ENCODE peak calls at places on chromosomes 1 and 21, in ten cellular contexts. N, S, R, X, C, L, M, B, V and I are unnamed samples.
A peak's percentile ranks its signal among the peaks of the same experiment; 100 is the strongest.

GRCh38 chr21:41428847-41429246 is 2.8 kb downstream of the MX1 start:
- DNase-seq in N (peak; percentile 28), S (no peak), R (no peak), X (no peak), C (no peak), L (no peak), M (no peak), B (no peak), V (no peak), I (no peak)

GRCh38 chr1:50750021-50750619 is 209.9 kb downstream of the FAF1 start:
- DNase-seq in N (no peak), S (peak; percentile 22), R (no peak), X (peak; percentile 70), C (peak; percentile 39), L (peak; percentile 47), M (no peak), B (no peak), V (no peak), I (no peak)

GRCh38 chr1:240732390-240732789 is 120.4 kb upstream of the GREM2 start:
- DNase-seq in N (no peak), S (no peak), R (no peak), X (peak; percentile 83), C (peak; percentile 52), L (peak; percentile 86), M (no peak), B (no peak), V (no peak), I (peak; percentile 58)

GRCh38 chr1:185487943-185488342 is 170.9 kb upstream of the IVNS1ABP start:
- DNase-seq in N (no peak), S (no peak), R (no peak), X (no peak), C (no peak), L (no peak), M (no peak), B (no peak), V (no peak), I (no peak)

GRCh38 chr21:28345934-28346333 is 646.7 kb downstream of the LTN1 start:
- DNase-seq in N (no peak), S (no peak), R (no peak), X (no peak), C (no peak), L (no peak), M (no peak), B (no peak), V (no peak), I (no peak)

GRCh38 chr1:2358072-2358471 is 33.3 kb downstream of the MORN1 start:
- DNase-seq in N (no peak), S (no peak), R (no peak), X (no peak), C (no peak), L (no peak), M (no peak), B (no peak), V (no peak), I (no peak)

GRCh38 chr1:171715813-171716251 is 26.0 kb downstream of the VAMP4 start:
- DNase-seq in N (no peak), S (no peak), R (peak; percentile 10), X (peak; percentile 47), C (peak; percentile 8), L (peak; percentile 18), M (no peak), B (no peak), V (no peak), I (no peak)

GRCh38 chr1:147171399-147172167 is 687 bp downstream of the PRKAB2 start:
- DNase-seq in N (no peak), S (no peak), R (no peak), X (no peak), C (peak; percentile 13), L (peak; percentile 44), M (no peak), B (peak; percentile 13), V (no peak), I (peak; percentile 17)

GRCh38 chr21:42091899-42092508 is 20.9 kb downstream of the UMODL1 start:
- DNase-seq in N (no peak), S (peak; percentile 46), R (no peak), X (no peak), C (no peak), L (no peak), M (no peak), B (no peak), V (no peak), I (no peak)

GRCh38 chr1:93179886-93180722 is at the start of gene TMED5:
- DNase-seq in N (peak; percentile 99), S (peak; percentile 97), R (peak; percentile 91), X (peak; percentile 99), C (peak; percentile 98), L (peak; percentile 99), M (peak; percentile 98), B (peak; percentile 98), V (peak; percentile 98), I (peak; percentile 90)
- TF ChIP-seq CTCF in N (no peak), S (no peak), R (peak; percentile 26), X (peak; percentile 34), C (no peak), L (peak; percentile 8), M (no peak), B (peak; percentile 77), V (no peak), I (no peak)

GRCh38 chr1:76250317-76250716 is 175.8 kb downstream of the ST6GALNAC3 start:
- DNase-seq in N (no peak), S (no peak), R (no peak), X (no peak), C (no peak), L (no peak), M (no peak), B (no peak), V (no peak), I (no peak)

DNA sequence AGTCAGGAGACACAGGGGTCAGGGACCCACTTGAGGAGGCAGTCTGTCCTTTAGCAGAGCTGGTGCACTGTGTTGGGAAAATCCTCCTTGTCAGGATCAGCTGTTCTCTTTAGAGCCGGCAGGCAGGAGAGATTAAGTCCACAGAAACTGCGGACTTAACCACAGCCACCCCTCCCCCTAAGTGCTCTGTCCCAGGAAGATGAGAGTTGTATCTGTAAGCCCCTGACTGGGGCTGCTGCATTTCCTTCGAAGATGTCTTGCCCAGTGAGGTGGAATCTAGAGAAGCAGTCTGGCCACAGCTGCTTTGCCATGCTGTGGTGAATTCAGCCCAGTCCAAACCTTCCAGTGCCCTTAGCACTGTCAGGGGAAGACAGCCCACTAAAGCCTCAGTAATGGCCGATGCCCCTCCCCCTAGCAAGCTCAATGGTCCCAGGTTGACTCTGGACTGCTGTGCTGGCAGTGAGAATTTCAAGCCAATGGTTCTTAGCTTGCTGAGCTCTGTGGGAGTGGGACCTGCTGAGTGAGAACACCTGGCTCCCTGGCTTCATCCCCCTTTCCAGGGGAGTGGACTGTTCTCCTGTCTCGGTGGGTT is 172.8 kb downstream of the ST6GALNAC3 start:
- DNase-seq in N (no peak), S (no peak), R (no peak), X (no peak), C (no peak), L (no peak), M (no peak), B (no peak), V (no peak), I (no peak)
- TF ChIP-seq CTCF in N (no peak), S (no peak), R (no peak), X (no peak), C (no peak), L (no peak), M (no peak), B (no peak), V (no peak), I (no peak)

DNA sequence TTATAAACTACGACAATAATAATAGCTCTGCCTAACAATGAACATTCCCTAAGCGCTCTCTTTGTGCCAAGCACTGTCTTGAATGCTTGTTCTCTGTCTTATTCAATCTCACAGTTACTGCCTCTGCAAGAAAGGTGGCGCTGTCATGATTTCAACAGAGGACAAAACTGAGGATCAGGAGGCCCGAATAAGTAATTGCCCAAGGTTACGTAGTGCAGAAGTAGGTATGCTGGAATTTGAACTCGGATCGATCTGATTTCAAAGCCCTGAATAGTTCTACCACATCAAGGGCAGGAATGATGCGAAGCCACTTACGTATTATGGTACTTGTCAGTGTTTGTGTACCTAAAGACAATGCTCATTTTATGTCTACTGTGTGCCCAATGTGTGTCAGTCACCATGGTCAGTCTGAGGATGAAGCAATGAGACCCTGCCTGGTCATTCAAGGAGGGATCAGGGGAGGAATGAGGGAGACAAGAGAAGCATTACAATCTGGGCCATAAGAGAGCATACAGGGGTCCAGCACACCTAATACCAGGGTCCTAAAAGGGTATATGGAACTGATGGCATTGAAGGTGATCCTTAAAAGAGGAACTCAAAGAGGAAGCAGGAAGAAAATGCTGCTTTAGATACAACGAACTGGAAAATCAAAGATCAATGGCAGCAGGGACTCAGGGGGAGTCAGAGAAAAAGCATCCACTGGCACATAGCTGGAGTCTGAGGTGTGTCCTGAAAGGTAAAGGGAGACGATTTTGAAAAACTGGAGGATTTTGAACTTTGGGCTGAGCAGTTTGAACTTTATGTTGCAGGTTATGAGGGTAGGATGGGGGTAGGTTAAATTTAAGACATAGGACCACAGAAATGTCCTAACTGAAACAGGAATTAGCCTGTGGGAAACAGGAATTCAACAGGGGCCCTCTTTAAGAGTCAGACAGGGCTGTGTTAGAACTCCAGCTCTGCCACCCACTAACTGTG is 389.1 kb downstream of the PLPP3 start:
- DNase-seq in N (no peak), S (peak; percentile 15), R (no peak), X (peak; percentile 15), C (peak; percentile 4), L (peak; percentile 27), M (peak; percentile 40), B (no peak), V (no peak), I (no peak)
- TF ChIP-seq CTCF in N (no peak), S (peak; percentile 59), R (peak; percentile 29), X (peak; percentile 49), C (no peak), L (no peak), M (peak; percentile 53), B (no peak), V (peak; percentile 7), I (no peak)

GRCh38 chr1:32411261-32411660 is 17.0 kb upstream of the BSDC1 start:
- DNase-seq in N (no peak), S (no peak), R (no peak), X (no peak), C (no peak), L (no peak), M (no peak), B (no peak), V (no peak), I (no peak)

GRCh38 chr1:32413507-32414185 is 19.4 kb upstream of the BSDC1 start:
- DNase-seq in N (no peak), S (peak; percentile 10), R (no peak), X (peak; percentile 55), C (peak; percentile 89), L (peak; percentile 84), M (peak; percentile 76), B (peak; percentile 65), V (peak; percentile 75), I (peak; percentile 51)

DNA sequence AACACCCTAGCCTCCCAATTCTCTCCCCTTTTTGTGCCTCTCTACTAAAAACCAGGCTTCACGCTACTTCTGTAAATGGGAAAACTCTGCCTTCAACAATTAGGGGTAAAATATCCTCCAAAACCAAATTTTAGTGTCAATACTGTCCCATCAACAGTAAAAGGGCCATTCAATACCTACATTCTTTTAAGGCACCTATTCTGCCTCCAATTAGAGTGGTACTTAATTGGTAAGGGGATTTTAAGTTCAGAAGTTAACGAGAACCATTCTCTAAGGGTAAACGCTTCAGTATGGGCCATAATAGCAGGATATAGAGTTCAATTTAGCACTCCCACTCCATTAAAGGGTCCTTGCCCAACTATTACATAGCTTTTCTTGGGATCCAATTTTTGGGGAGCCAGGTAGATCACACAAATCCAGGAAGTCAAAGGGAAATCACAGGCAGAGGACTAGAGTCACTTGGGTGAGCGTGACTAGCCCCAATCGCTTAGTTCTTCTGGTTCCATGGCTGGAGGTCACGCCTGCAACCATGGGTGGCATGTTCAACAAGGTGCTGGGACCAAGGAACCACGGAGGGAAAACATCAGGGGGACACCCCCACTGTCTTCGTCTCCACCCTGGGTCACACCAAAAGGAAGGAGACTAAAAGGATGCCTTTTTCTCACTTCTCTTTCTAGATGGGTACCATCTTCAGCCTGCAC is 20.1 kb upstream of the BSDC1 start:
- DNase-seq in N (no peak), S (no peak), R (no peak), X (no peak), C (no peak), L (no peak), M (no peak), B (no peak), V (no peak), I (no peak)
- TF ChIP-seq CTCF in N (no peak), S (peak; percentile 47), R (no peak), X (no peak), C (no peak), L (no peak), M (no peak), B (no peak), V (no peak), I (no peak)